ENCODE peak calls at places on chromosomes 13 and 19, in six cellular contexts. One of them, this sample, is unnamed.

GRCh38 chr13:88958821-88959220 is 1287.7 kb downstream of the SLITRK5 start:
- DNase-seq in activated effector memory CD4-positive, alpha-beta T cell treated with anti-CD3 and anti-CD28 coated beads, Interleukin-2, amount 50 U/mL, for 16 hours: no peak
- DNase-seq in NCI-H1092 treated with DMSO at 0.1 percent for 48 hours: no peak
- DNase-seq in thyroid gland: peak; percentile 9
- DNase-seq in effector CD8-positive, alpha-beta T cell: no peak
- DNase-seq in fibroblast of mammary gland: no peak
- DNase-seq in this sample: no peak

GRCh38 chr19:10412257-10412977 is 7.9 kb upstream of the PDE4A start:
- DNase-seq in effector CD8-positive, alpha-beta T cell: no peak
- DNase-seq in fibroblast of mammary gland: no peak
- DNase-seq in NCI-H1092 treated with DMSO at 0.1 percent for 48 hours: no peak
- DNase-seq in activated effector memory CD4-positive, alpha-beta T cell treated with anti-CD3 and anti-CD28 coated beads, Interleukin-2, amount 50 U/mL, for 16 hours: no peak
- DNase-seq in thyroid gland: no peak
- DNase-seq in this sample: no peak

GRCh38 chr13:51643882-51644281 is 59.6 kb downstream of the WDFY2 start:
- DNase-seq in NCI-H1092 treated with DMSO at 0.1 percent for 48 hours: no peak
- DNase-seq in fibroblast of mammary gland: peak; percentile 95
- DNase-seq in effector CD8-positive, alpha-beta T cell: no peak
- DNase-seq in activated effector memory CD4-positive, alpha-beta T cell treated with anti-CD3 and anti-CD28 coated beads, Interleukin-2, amount 50 U/mL, for 16 hours: no peak
- DNase-seq in thyroid gland: no peak
- DNase-seq in this sample: peak; percentile 68

GRCh38 chr19:35347171-35347929 is at the start of gene FFAR1:
- DNase-seq in NCI-H1092 treated with DMSO at 0.1 percent for 48 hours: no peak
- DNase-seq in activated effector memory CD4-positive, alpha-beta T cell treated with anti-CD3 and anti-CD28 coated beads, Interleukin-2, amount 50 U/mL, for 16 hours: peak; percentile 73
- DNase-seq in thyroid gland: no peak
- DNase-seq in effector CD8-positive, alpha-beta T cell: no peak
- DNase-seq in fibroblast of mammary gland: no peak
- DNase-seq in this sample: no peak

GRCh38 chr19:14078406-14078805 is 5.8 kb downstream of the MISP3 start:
- DNase-seq in activated effector memory CD4-positive, alpha-beta T cell treated with anti-CD3 and anti-CD28 coated beads, Interleukin-2, amount 50 U/mL, for 16 hours: no peak
- DNase-seq in fibroblast of mammary gland: peak; percentile 56
- DNase-seq in effector CD8-positive, alpha-beta T cell: no peak
- DNase-seq in NCI-H1092 treated with DMSO at 0.1 percent for 48 hours: no peak
- DNase-seq in thyroid gland: no peak
- DNase-seq in this sample: no peak

GRCh38 chr13:111025310-111025709 is 89.8 kb upstream of the ARHGEF7 start:
- DNase-seq in activated effector memory CD4-positive, alpha-beta T cell treated with anti-CD3 and anti-CD28 coated beads, Interleukin-2, amount 50 U/mL, for 16 hours: no peak
- DNase-seq in effector CD8-positive, alpha-beta T cell: no peak
- DNase-seq in NCI-H1092 treated with DMSO at 0.1 percent for 48 hours: no peak
- DNase-seq in fibroblast of mammary gland: no peak
- DNase-seq in thyroid gland: no peak
- DNase-seq in this sample: no peak

GRCh38 chr13:103187621-103188020 is 121.4 kb upstream of the SLC10A2 start:
- DNase-seq in NCI-H1092 treated with DMSO at 0.1 percent for 48 hours: peak; percentile 50
- DNase-seq in activated effector memory CD4-positive, alpha-beta T cell treated with anti-CD3 and anti-CD28 coated beads, Interleukin-2, amount 50 U/mL, for 16 hours: no peak
- DNase-seq in fibroblast of mammary gland: no peak
- DNase-seq in thyroid gland: peak; percentile 21
- DNase-seq in effector CD8-positive, alpha-beta T cell: no peak
- DNase-seq in this sample: no peak

GRCh38 chr19:848457-848921 is 3.6 kb upstream of the ELANE start:
- DNase-seq in fibroblast of mammary gland: peak; percentile 29
- DNase-seq in activated effector memory CD4-positive, alpha-beta T cell treated with anti-CD3 and anti-CD28 coated beads, Interleukin-2, amount 50 U/mL, for 16 hours: no peak
- DNase-seq in NCI-H1092 treated with DMSO at 0.1 percent for 48 hours: no peak
- DNase-seq in thyroid gland: no peak
- DNase-seq in effector CD8-positive, alpha-beta T cell: no peak
- DNase-seq in this sample: no peak

GRCh38 chr19:10191347-10191746 is 3.4 kb downstream of the DNMT1 start:
- DNase-seq in NCI-H1092 treated with DMSO at 0.1 percent for 48 hours: no peak
- DNase-seq in effector CD8-positive, alpha-beta T cell: no peak
- DNase-seq in thyroid gland: no peak
- DNase-seq in fibroblast of mammary gland: peak; percentile 83
- DNase-seq in activated effector memory CD4-positive, alpha-beta T cell treated with anti-CD3 and anti-CD28 coated beads, Interleukin-2, amount 50 U/mL, for 16 hours: no peak
- DNase-seq in this sample: no peak

GRCh38 chr13:47843005-47843404 is 158.1 kb downstream of the SUCLA2 start:
- DNase-seq in effector CD8-positive, alpha-beta T cell: no peak
- DNase-seq in NCI-H1092 treated with DMSO at 0.1 percent for 48 hours: no peak
- DNase-seq in fibroblast of mammary gland: no peak
- DNase-seq in thyroid gland: no peak
- DNase-seq in activated effector memory CD4-positive, alpha-beta T cell treated with anti-CD3 and anti-CD28 coated beads, Interleukin-2, amount 50 U/mL, for 16 hours: no peak
- DNase-seq in this sample: no peak

GRCh38 chr13:50995870-50996269 is 86.3 kb downstream of the RNASEH2B start:
- DNase-seq in NCI-H1092 treated with DMSO at 0.1 percent for 48 hours: no peak
- DNase-seq in thyroid gland: no peak
- DNase-seq in fibroblast of mammary gland: no peak
- DNase-seq in effector CD8-positive, alpha-beta T cell: no peak
- DNase-seq in activated effector memory CD4-positive, alpha-beta T cell treated with anti-CD3 and anti-CD28 coated beads, Interleukin-2, amount 50 U/mL, for 16 hours: no peak
- DNase-seq in this sample: no peak

GRCh38 chr13:96294930-96295657 is 205.2 kb downstream of the HS6ST3 start:
- DNase-seq in activated effector memory CD4-positive, alpha-beta T cell treated with anti-CD3 and anti-CD28 coated beads, Interleukin-2, amount 50 U/mL, for 16 hours: no peak
- DNase-seq in effector CD8-positive, alpha-beta T cell: no peak
- DNase-seq in thyroid gland: no peak
- DNase-seq in fibroblast of mammary gland: no peak
- DNase-seq in NCI-H1092 treated with DMSO at 0.1 percent for 48 hours: no peak
- DNase-seq in this sample: no peak

GRCh38 chr13:110250258-110250891 is 56.6 kb downstream of the COL4A1 start:
- DNase-seq in NCI-H1092 treated with DMSO at 0.1 percent for 48 hours: no peak
- DNase-seq in activated effector memory CD4-positive, alpha-beta T cell treated with anti-CD3 and anti-CD28 coated beads, Interleukin-2, amount 50 U/mL, for 16 hours: no peak
- DNase-seq in thyroid gland: no peak
- DNase-seq in effector CD8-positive, alpha-beta T cell: no peak
- DNase-seq in fibroblast of mammary gland: peak; percentile 97
- DNase-seq in this sample: peak; percentile 53